ENCODE peak calls at places on chromosomes 2 and 18, in nine cellular contexts. W is GM23338, B is HFFc6, S is IMR-90, M is fibroblast of villous mesenchyme, V is fibroblast of the aortic adventitia, C is chondrocyte, H is cardiac fibroblast, J is AG10803. I is an unnamed sample.

GRCh38 chr2:238574490-238575271 is 148.0 kb downstream of the ASB1 start:
- DNase-seq in W (peak), B (no peak), S (no peak), M (no peak), V (no peak), C (no peak), H (no peak), J (no peak), I (no peak)

GRCh38 chr2:124178719-124179118 is 153.6 kb downstream of the CNTNAP5 start:
- DNase-seq in W (no peak), B (no peak), S (no peak), M (no peak), V (no peak), C (no peak), H (no peak), J (no peak), I (no peak)

GRCh38 chr18:23703057-23703986 is 14.1 kb downstream of the LAMA3 start:
- DNase-seq in W (peak), B (peak), S (peak), M (peak), V (peak), C (no peak), H (peak), J (peak), I (peak)

GRCh38 chr18:72460210-72460680 is 83.9 kb downstream of the CBLN2 start:
- DNase-seq in W (no peak), B (no peak), S (peak), M (peak), V (no peak), C (no peak), H (peak), J (peak), I (no peak)

GRCh38 chr2:30796723-30797122 is 10.5 kb downstream of the CAPN13 start:
- DNase-seq in W (peak), B (no peak), S (no peak), M (no peak), V (peak), C (no peak), H (no peak), J (no peak), I (peak)

GRCh38 chr2:240310201-240310600 is 125.3 kb upstream of the GPC1 start:
- DNase-seq in W (no peak), B (no peak), S (no peak), M (no peak), V (no peak), C (no peak), H (no peak), J (no peak), I (no peak)

GRCh38 chr2:228268756-228269155 is 87.3 kb upstream of the SPHKAP start:
- DNase-seq in W (no peak), B (no peak), S (no peak), M (no peak), V (no peak), C (no peak), H (no peak), J (no peak), I (no peak)

GRCh38 chr2:45938649-45939511 is 287.4 kb downstream of the PRKCE start:
- DNase-seq in W (peak), B (peak), S (peak), M (peak), V (peak), C (no peak), H (peak), J (peak), I (peak)

GRCh38 chr18:55275042-55275897 is 312.7 kb downstream of the TCF4 start:
- DNase-seq in W (peak), B (peak), S (peak), M (peak), V (peak), C (no peak), H (peak), J (peak), I (peak)

GRCh38 chr2:222673273-222673672 is 1.8 kb downstream of the MOGAT1 start:
- DNase-seq in W (no peak), B (no peak), S (no peak), M (no peak), V (no peak), C (no peak), H (no peak), J (no peak), I (no peak)

GRCh38 chr2:222669353-222669752 is 2.1 kb upstream of the MOGAT1 start:
- DNase-seq in W (no peak), B (peak), S (no peak), M (no peak), V (no peak), C (no peak), H (no peak), J (no peak), I (peak)

GRCh38 chr2:222672068-222672401 is 577 bp downstream of the MOGAT1 start:
- DNase-seq in W (peak), B (no peak), S (no peak), M (no peak), V (no peak), C (no peak), H (no peak), J (no peak), I (peak)

GRCh38 chr2:222670191-222671038 is 1.0 kb upstream of the MOGAT1 start:
- DNase-seq in W (no peak), B (no peak), S (no peak), M (no peak), V (no peak), C (no peak), H (no peak), J (no peak), I (no peak)

GRCh38 chr2:222671259-222672067 is at the start of gene MOGAT1:
- DNase-seq in W (peak), B (no peak), S (no peak), M (no peak), V (no peak), C (no peak), H (peak), J (no peak), I (no peak)
- TF ChIP-seq CTCF in W (peak), B (peak), S (no peak), M (no peak), V (no peak), C (peak), H (no peak), J (peak), I (no peak)

DNA sequence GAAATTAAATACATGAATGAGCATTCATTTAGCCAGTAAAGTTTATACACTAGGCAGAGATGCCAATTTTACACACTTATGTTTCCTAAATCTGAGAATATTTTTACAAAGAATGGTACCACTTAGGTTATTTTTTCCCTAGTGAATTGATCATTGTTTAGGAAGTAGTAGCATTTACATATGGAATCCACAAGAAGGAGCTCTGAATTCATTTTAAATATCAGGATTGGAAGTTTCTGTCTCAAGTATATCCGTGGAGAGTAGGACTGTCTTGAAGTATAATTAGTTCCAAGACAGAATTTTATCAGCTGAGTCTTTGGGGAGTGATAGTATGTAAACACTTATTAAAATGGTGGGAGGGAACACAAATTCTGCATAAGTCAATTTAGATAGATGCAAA is 82.2 kb upstream of the FAM98A start:
- DNase-seq in W (peak), B (no peak), S (peak), M (no peak), V (peak), C (no peak), H (no peak), J (no peak), I (peak)
- TF ChIP-seq CTCF in W (peak), B (peak), S (peak), M (no peak), V (no peak), C (peak), H (no peak), J (no peak), I (no peak)

GRCh38 chr2:231666171-231667095 is 41.9 kb upstream of the PTMA start:
- DNase-seq in W (peak), B (peak), S (peak), M (peak), V (peak), C (no peak), H (peak), J (peak), I (peak)
- TF ChIP-seq CTCF in W (no peak), B (no peak), S (no peak), M (no peak), V (peak), C (peak), H (no peak), J (no peak), I (no peak)

GRCh38 chr2:100822587-100823248 is 2.8 kb downstream of the NPAS2 start:
- DNase-seq in W (no peak), B (peak), S (peak), M (peak), V (peak), C (no peak), H (peak), J (peak), I (peak)
- TF ChIP-seq CTCF in W (no peak), B (no peak), S (no peak), M (no peak), V (no peak), C (no peak), H (no peak), J (no peak), I (no peak)